ENCODE peak calls at places on chromosomes 7 and 10, in ten cellular contexts. P is stimulated activated CD4-positive, alpha-beta T cell treated with anti-CD3 and anti-CD28 coated beads, Interleukin-1b, Interleukin-23, amount 100 ng/mL, for 1 hour; M is head of caudate nucleus; R is stomach; A is PC-3; X is SK-N-DZ; J is EL; K is H9; H is glomerular endothelial cell; V is CD4-positive, alpha-beta T cell. Z is an unnamed sample.

GRCh38 chr7:152505606-152506005 is 69.8 kb upstream of the KMT2C start:
- DNase-seq in P (no peak), M (no peak), R (no peak), A (no peak), X (no peak), J (no peak), K (no peak), H (no peak), V (no peak), Z (no peak)

GRCh38 chr7:150934045-150934766 is 43.9 kb downstream of the KCNH2 start:
- DNase-seq in P (no peak), M (no peak), R (no peak), A (no peak), X (no peak), J (no peak), K (no peak), H (no peak), V (no peak), Z (no peak)

GRCh38 chr7:105591522-105591921 is 10.2 kb upstream of the EFCAB10 start:
- DNase-seq in P (no peak), M (no peak), R (no peak), A (no peak), X (no peak), J (no peak), K (no peak), H (no peak), V (no peak), Z (no peak)

GRCh38 chr10:69994262-69994661 is 58.4 kb upstream of the MACROH2A2 start:
- DNase-seq in P (no peak), M (peak; percentile 43), R (no peak), A (peak; percentile 86), X (peak; percentile 54), J (peak; percentile 48), K (peak; percentile 46), H (peak; percentile 9), V (no peak), Z (no peak)

GRCh38 chr7:21305455-21306235 is 122.2 kb upstream of the SP4 start:
- DNase-seq in P (no peak), M (no peak), R (no peak), A (peak; percentile 27), X (no peak), J (no peak), K (no peak), H (peak; percentile 36), V (no peak), Z (no peak)

GRCh38 chr7:41459623-41460256 is 243.2 kb downstream of the INHBA start:
- DNase-seq in P (no peak), M (no peak), R (no peak), A (no peak), X (no peak), J (peak; percentile 19), K (no peak), H (no peak), V (no peak), Z (no peak)

GRCh38 chr10:96752380-96752779 is 32.1 kb upstream of the PIK3AP1 start:
- DNase-seq in P (no peak), M (no peak), R (no peak), A (peak; percentile 8), X (no peak), J (no peak), K (no peak), H (no peak), V (no peak), Z (no peak)

GRCh38 chr7:75711076-75711475 is 27.7 kb downstream of the HIP1 start:
- DNase-seq in P (no peak), M (no peak), R (no peak), A (no peak), X (no peak), J (no peak), K (no peak), H (no peak), V (no peak), Z (no peak)

GRCh38 chr7:96998765-96999164 is 6.6 kb upstream of the DLX6 start:
- DNase-seq in P (no peak), M (no peak), R (no peak), A (no peak), X (peak; percentile 50), J (no peak), K (peak; percentile 65), H (no peak), V (no peak), Z (no peak)

GRCh38 chr7:69840248-69840647 is 242.0 kb downstream of the AUTS2 start:
- DNase-seq in P (no peak), M (no peak), R (no peak), A (no peak), X (no peak), J (no peak), K (no peak), H (no peak), V (no peak), Z (no peak)

GRCh38 chr10:100104300-100104699 is 22.6 kb upstream of the CPN1 start:
- DNase-seq in P (no peak), M (no peak), R (no peak), A (no peak), X (no peak), J (no peak), K (no peak), H (no peak), V (no peak), Z (no peak)

GRCh38 chr7:319267-319661 is 29.3 kb downstream of the FOXL3 start:
- DNase-seq in P (no peak), M (no peak), R (no peak), A (no peak), X (no peak), J (no peak), K (no peak), H (no peak), V (no peak), Z (no peak)

GRCh38 chr10:130017010-130017630 is 53.0 kb upstream of the EBF3 start:
- DNase-seq in P (no peak), M (no peak), R (no peak), A (no peak), X (no peak), J (no peak), K (peak; percentile 24), H (no peak), V (no peak), Z (no peak)

GRCh38 chr10:114284346-114285071 is 45.5 kb downstream of the VWA2 start:
- DNase-seq in P (no peak), M (no peak), R (no peak), A (no peak), X (no peak), J (no peak), K (no peak), H (no peak), V (no peak), Z (no peak)

GRCh38 chr7:127251458-127252379 is 1.0 kb downstream of the GRM8 start:
- DNase-seq in P (no peak), M (peak; percentile 29), R (no peak), A (no peak), X (peak; percentile 30), J (no peak), K (peak; percentile 45), H (no peak), V (peak; percentile 5), Z (peak; percentile 5)

GRCh38 chr7:79933144-79933543 is 201.5 kb upstream of the GNAI1 start:
- DNase-seq in P (no peak), M (no peak), R (no peak), A (no peak), X (no peak), J (peak; percentile 17), K (no peak), H (no peak), V (no peak), Z (no peak)

GRCh38 chr10:6018422-6018821 is 41.1 kb upstream of the IL15RA start:
- DNase-seq in P (no peak), M (no peak), R (no peak), A (no peak), X (no peak), J (no peak), K (no peak), H (no peak), V (no peak), Z (no peak)

GRCh38 chr7:110922906-110923305 is 168.0 kb upstream of the LRRN3 start:
- DNase-seq in P (no peak), M (no peak), R (no peak), A (peak; percentile 90), X (no peak), J (peak; percentile 66), K (no peak), H (peak; percentile 27), V (no peak), Z (no peak)

GRCh38 chr10:69612760-69613159 is 17.3 kb upstream of the FAM241B start:
- DNase-seq in P (no peak), M (no peak), R (no peak), A (no peak), X (no peak), J (no peak), K (no peak), H (no peak), V (no peak), Z (no peak)

GRCh38 chr7:946256-946996 is 8.1 kb downstream of the ADAP1 start:
- DNase-seq in P (no peak), M (no peak), R (peak; percentile 45), A (no peak), X (no peak), J (no peak), K (no peak), H (no peak), V (no peak), Z (no peak)

GRCh38 chr10:45444976-45445898 is 71.2 kb downstream of the ALOX5 start:
- DNase-seq in P (no peak), M (peak; percentile 47), R (peak; percentile 59), A (no peak), X (no peak), J (no peak), K (no peak), H (no peak), V (no peak), Z (no peak)

GRCh38 chr7:13257661-13258060 is 570.2 kb downstream of the ARL4A start:
- DNase-seq in P (no peak), M (no peak), R (no peak), A (no peak), X (no peak), J (peak; percentile 34), K (no peak), H (no peak), V (no peak), Z (no peak)

GRCh38 chr10:69801434-69802315 is at the start of gene COL13A1:
- DNase-seq in P (no peak), M (no peak), R (no peak), A (peak; percentile 99), X (no peak), J (peak; percentile 90), K (peak; percentile 93), H (no peak), V (no peak), Z (no peak)

GRCh38 chr7:21953766-21954165 is 8.1 kb upstream of the CDCA7L start:
- DNase-seq in P (no peak), M (no peak), R (no peak), A (no peak), X (no peak), J (no peak), K (no peak), H (no peak), V (no peak), Z (no peak)

GRCh38 chr7:103799298-103799697 is 190.2 kb downstream of the RELN start:
- DNase-seq in P (no peak), M (no peak), R (no peak), A (no peak), X (peak; percentile 9), J (no peak), K (no peak), H (no peak), V (no peak), Z (no peak)

GRCh38 chr10:110664483-110665420 is 20.6 kb downstream of the RBM20 start:
- DNase-seq in P (no peak), M (no peak), R (no peak), A (peak; percentile 94), X (no peak), J (peak; percentile 92), K (no peak), H (no peak), V (no peak), Z (no peak)

Z was measured in effector memory CD8-positive, alpha-beta T cell.